ENCODE peak calls at places on chromosomes 2 and 18, in four cellular contexts. T is astrocyte of the cerebellum, G is dorsolateral prefrontal cortex, I is ascending aorta. W is an unnamed sample.

GRCh38 chr18:39611381-39612090 is 2045.9 kb upstream of the CELF4 start:
- DNase-seq in T (peak), G (no peak), I (no peak), W (no peak)

GRCh38 chr2:187547353-187547979 is 6.8 kb downstream of the TFPI start:
- DNase-seq in T (peak), G (no peak), I (peak), W (no peak)

GRCh38 chr2:130882111-130882510 is 45.4 kb downstream of the ARHGEF4 start:
- DNase-seq in T (no peak), G (no peak), I (no peak), W (no peak)

GRCh38 chr2:17336458-17336857 is 181.8 kb downstream of the RAD51AP2 start:
- DNase-seq in T (no peak), G (no peak), I (no peak), W (no peak)

GRCh38 chr2:143083636-143084035 is 45.6 kb upstream of the ARHGAP15 start:
- DNase-seq in T (peak), G (no peak), I (no peak), W (no peak)

GRCh38 chr2:186274936-186275575 is 211.0 kb upstream of the ZC3H15 start:
- DNase-seq in T (peak), G (no peak), I (no peak), W (no peak)

GRCh38 chr2:48733067-48733503 is 22.4 kb downstream of the LHCGR start:
- DNase-seq in T (no peak), G (no peak), I (no peak), W (no peak)

GRCh38 chr2:152729844-152730243 is 11.4 kb downstream of the ARL6IP6 start:
- DNase-seq in T (no peak), G (no peak), I (no peak), W (no peak)

GRCh38 chr18:48028081-48028480 is 97.6 kb upstream of the SMAD2 start:
- DNase-seq in T (no peak), G (no peak), I (no peak), W (no peak)

GRCh38 chr2:54469484-54470053 is 13.4 kb downstream of the SPTBN1 start:
- DNase-seq in T (no peak), G (no peak), I (no peak), W (no peak)

DNA sequence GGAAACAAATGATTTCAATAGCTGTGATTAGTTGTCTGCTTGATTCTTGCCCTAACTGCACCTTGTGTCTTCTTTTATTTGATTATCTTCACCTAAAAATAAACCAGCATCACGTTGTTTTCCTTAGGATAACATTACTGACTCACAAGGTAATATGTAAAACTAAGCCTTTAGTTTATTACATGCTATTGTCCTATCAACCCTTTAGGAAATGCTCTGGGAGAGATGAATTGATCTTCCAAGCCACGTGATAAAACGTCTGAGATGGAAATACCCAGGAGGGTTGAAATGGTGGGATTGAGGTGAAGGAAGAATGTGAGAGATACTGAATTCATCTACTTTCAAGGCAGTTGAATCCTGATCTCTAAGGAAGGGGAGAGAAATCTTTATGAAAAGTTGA is 34.5 kb upstream of the TMEM178A start:
- DNase-seq in T (no peak), G (no peak), I (no peak), W (no peak)
- TF ChIP-seq CTCF in T (no peak), G (no peak), I (no peak), W (no peak)

GRCh38 chr18:28189400-28190239 is 12.7 kb upstream of the CDH2 start:
- DNase-seq in T (no peak), G (peak), I (no peak), W (peak)
- TF ChIP-seq CTCF in T (peak), G (peak), I (peak), W (peak)

GRCh38 chr18:65659912-65660311 is 90.9 kb upstream of the CDH7 start:
- DNase-seq in T (no peak), G (no peak), I (no peak), W (no peak)

DNA sequence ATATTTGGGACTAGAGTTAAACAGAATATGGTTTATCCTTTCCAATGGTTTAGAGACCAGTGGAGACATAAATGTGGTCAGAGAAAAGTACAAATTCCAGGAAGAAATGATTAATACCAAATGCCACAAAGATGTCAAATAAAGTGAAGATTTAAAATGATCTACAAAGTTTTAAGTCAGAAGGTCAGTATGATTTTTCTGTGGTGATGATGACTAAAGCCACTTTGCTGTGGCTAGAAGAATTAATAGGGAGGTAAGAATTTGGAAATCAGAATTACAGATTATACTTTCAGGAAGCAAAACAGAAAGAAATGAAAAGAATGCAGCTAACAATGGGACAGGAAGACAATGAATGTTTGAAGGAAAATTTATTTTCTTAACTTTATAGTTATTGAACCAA is 91.5 kb upstream of the CDH7 start:
- DNase-seq in T (no peak), G (no peak), I (no peak), W (no peak)
- TF ChIP-seq CTCF in T (no peak), G (no peak), I (no peak), W (no peak)

GRCh38 chr18:14978191-14978590 is 230.2 kb downstream of the ANKRD30B start:
- DNase-seq in T (no peak), G (no peak), I (no peak), W (no peak)

GRCh38 chr18:14975431-14975830 is 227.5 kb downstream of the ANKRD30B start:
- DNase-seq in T (no peak), G (no peak), I (no peak), W (no peak)

GRCh38 chr18:14976736-14977430 is 228.9 kb downstream of the ANKRD30B start:
- DNase-seq in T (peak), G (no peak), I (no peak), W (peak)

GRCh38 chr18:14979875-14980274 is 231.9 kb downstream of the ANKRD30B start:
- DNase-seq in T (no peak), G (no peak), I (no peak), W (peak)

GRCh38 chr18:14978962-14979535 is 231.1 kb downstream of the ANKRD30B start:
- DNase-seq in T (no peak), G (peak), I (no peak), W (peak)
- TF ChIP-seq CTCF in T (peak), G (peak), I (peak), W (peak)

W was measured in thyroid gland.